ENCODE peak calls at places on chromosome 1, in six cellular contexts. C, I, F, Z, P and E are unnamed samples.

GRCh38 chr1:16260814-16261213 is 23.8 kb upstream of the CPLANE2 start:
- DNase-seq in Z (peak), C (no peak), P (peak), F (peak), I (peak), E (peak)

GRCh38 chr1:909861-910310 is 13.8 kb upstream of the SAMD11 start:
- DNase-seq in I (no peak), C (no peak), P (no peak), Z (no peak), F (no peak), E (no peak)

GRCh38 chr1:10755977-10756521 is 40.4 kb downstream of the CASZ1 start:
- DNase-seq in Z (no peak), I (no peak), F (no peak), C (no peak), P (no peak), E (no peak)

GRCh38 chr1:61334718-61335589 is 252.6 kb downstream of the NFIA start:
- DNase-seq in Z (no peak), I (no peak), P (no peak), F (no peak), C (no peak), E (no peak)

GRCh38 chr1:109319114-109319513 is 12.3 kb upstream of the MYBPHL start:
- DNase-seq in P (no peak), Z (no peak), C (no peak), F (no peak), I (no peak), E (no peak)

GRCh38 chr1:39132505-39133339 is 71.8 kb upstream of the MACF1 start:
- DNase-seq in I (no peak), Z (peak), P (peak), C (no peak), F (peak), E (no peak)

GRCh38 chr1:39898146-39898545 is 3.6 kb downstream of the MYCL start:
- DNase-seq in C (no peak), Z (no peak), F (no peak), P (no peak), I (no peak), E (no peak)

GRCh38 chr1:209564904-209565303 is 18.6 kb upstream of the CAMK1G start:
- DNase-seq in Z (no peak), I (no peak), P (no peak), F (no peak), C (no peak), E (no peak)

GRCh38 chr1:61207416-61207815 is 125.1 kb downstream of the NFIA start:
- DNase-seq in P (no peak), F (no peak), Z (no peak), I (no peak), C (no peak), E (no peak)

GRCh38 chr1:117586747-117587478 is 18.9 kb upstream of the TENT5C start:
- DNase-seq in I (no peak), P (no peak), F (no peak), C (no peak), Z (no peak), E (no peak)
- TF ChIP-seq CTCF in I (no peak), P (no peak), F (no peak), C (no peak), Z (no peak), E (no peak)

DNA sequence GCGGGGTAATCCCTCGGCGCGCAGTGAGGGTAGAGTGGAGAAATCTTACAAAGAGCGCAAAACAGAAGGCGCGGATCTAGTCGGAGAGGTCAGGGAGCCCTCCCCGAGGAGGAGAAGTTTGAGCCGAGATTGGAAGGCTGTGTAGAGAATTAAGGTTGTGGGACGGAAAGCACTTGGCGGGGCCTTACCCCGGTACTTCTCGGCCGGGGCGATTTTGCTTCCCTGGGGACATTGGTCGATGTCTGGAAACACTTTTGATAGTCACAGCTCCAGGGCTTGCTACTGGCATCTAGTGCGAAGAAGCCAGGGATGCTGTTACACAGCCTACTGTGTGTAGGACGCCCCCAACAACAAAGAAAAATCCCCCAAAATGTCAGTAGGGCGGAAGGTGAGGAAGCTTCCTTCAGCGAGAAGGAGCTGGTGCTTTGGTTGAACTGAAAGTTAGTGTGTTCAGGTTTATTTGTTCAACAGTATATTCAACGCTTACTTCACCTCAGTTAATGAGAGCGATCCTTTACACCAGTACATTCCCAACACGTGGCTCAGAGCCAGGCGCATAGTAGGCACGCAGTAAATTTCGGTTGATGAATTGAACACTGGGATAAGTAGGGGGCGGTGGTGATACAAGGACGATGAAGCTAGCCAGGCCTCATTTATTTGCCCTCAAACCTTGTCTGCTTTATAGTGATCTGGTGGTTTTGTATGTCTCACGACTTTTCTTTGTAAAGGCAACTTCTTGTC is 814 bp downstream of the CEP85 start:
- DNase-seq in C (peak), F (no peak), P (peak), I (no peak), Z (peak), E (no peak)
- TF ChIP-seq CTCF in C (no peak), F (no peak), P (no peak), I (peak), Z (peak), E (peak)

GRCh38 chr1:204494281-204495077 is at the start of gene PIK3C2B:
- DNase-seq in I (no peak), F (peak), Z (peak), C (no peak), P (peak), E (no peak)
- TF ChIP-seq CTCF in I (peak), F (peak), Z (peak), C (peak), P (peak), E (peak)

DNA sequence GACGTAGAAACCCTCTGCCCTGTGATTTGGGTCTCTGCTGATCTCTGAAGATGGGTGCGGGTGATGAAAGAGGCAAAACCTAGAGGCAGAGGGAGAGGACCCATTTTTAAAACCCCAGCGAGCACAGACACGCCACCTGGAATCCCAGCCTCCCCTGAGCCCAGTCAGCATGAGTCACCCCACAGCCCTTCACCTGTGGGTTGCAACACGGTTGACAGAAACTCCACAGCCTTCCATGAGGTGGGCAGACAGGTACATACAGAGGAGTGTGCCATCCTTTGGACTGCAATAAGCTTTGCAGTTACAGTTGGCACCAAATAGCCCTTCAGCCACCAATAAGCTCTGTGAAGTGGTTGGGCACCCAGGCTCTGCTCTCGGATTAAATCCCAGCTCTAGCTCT is 2.1 kb upstream of the GRHL3 start:
- DNase-seq in P (no peak), C (no peak), Z (no peak), I (no peak), F (no peak), E (no peak)
- TF ChIP-seq CTCF in P (no peak), C (no peak), Z (no peak), I (no peak), F (no peak), E (no peak)

DNA sequence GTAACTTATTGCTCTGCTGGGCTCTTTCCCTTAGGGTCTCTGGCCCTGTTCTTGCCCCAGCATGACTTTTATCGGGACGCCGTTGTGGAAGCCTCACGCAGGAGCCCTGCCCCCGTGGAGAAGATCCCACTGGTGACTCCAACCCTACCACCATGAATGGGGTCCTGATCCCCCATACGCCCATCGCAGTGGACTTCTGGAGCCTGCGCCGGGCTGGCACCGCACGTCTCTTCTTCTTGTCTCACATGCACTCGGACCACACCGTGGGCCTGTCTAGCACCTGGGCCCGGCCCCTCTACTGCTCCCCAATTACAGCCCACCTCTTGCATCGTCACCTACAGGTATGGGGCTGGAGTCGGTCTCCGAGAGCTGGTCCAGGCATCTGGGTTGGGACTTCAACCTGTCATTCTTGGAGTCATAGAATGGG is 322 bp downstream of the DCLRE1B start:
- DNase-seq in C (no peak), Z (no peak), F (no peak), I (no peak), P (no peak), E (no peak)
- TF ChIP-seq CTCF in C (peak), Z (no peak), F (peak), I (no peak), P (no peak), E (no peak)

DNA sequence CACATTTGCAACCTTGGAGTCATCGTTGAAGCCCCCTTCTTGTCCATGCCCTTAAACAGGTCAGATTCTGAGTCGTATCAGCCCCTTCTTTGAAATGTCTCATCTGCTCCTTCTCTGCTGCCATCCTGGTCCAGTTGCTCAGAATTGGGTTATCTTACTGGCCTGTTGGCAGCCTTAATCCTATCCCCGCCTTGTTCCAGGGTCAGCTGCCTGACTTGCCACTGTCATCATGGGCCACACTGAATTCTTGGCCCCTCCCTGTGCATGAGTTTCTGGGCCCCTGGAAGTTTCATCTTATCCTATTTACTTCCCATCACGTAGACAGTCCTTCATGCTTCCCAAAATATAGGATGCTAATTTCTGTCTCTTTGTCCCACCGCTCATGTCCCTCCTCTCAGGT is 23.7 kb downstream of the IRF2BP2 start:
- DNase-seq in Z (no peak), C (no peak), F (no peak), P (no peak), I (no peak), E (no peak)
- TF ChIP-seq CTCF in Z (no peak), C (no peak), F (no peak), P (no peak), I (no peak), E (no peak)

DNA sequence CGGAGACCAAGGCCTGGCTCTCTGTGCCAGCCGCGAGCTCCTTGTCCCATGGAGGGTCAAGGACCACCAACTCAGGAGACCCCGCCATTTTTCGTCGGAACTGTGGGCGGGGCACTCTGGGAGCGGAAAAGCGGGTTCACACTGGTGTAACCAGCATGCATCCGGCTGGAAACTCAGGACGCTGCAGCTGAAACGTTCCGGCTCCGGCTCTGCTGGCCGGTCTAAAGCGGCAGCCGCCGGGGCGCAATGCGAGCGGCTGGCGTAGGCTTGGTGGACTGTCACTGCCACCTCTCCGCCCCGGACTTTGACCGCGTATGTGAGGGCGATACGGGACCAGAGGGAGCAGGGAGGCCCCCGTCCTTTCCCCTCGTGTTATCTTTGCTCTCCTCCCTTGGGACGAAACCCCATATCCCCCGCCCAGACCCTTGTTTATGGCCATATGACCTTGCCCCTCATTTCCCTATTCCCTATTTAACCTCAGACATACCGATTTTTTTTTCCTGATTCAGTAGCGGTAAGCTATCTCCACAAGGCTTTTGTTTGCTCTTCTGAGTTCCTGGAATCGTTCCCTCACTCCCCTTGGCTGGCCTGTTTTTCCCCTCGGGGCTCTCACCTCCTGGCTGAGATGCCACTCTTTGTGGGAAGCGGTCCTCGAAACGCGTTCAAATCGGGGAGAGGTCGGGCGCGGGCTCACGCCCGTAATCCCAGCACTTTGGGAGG is at the start of the genes NSL1 and TATDN3:
- DNase-seq in I (peak), Z (peak), F (peak), C (peak), P (peak), E (no peak)
- TF ChIP-seq CTCF in I (no peak), Z (no peak), F (no peak), C (no peak), P (no peak), E (no peak)

DNA sequence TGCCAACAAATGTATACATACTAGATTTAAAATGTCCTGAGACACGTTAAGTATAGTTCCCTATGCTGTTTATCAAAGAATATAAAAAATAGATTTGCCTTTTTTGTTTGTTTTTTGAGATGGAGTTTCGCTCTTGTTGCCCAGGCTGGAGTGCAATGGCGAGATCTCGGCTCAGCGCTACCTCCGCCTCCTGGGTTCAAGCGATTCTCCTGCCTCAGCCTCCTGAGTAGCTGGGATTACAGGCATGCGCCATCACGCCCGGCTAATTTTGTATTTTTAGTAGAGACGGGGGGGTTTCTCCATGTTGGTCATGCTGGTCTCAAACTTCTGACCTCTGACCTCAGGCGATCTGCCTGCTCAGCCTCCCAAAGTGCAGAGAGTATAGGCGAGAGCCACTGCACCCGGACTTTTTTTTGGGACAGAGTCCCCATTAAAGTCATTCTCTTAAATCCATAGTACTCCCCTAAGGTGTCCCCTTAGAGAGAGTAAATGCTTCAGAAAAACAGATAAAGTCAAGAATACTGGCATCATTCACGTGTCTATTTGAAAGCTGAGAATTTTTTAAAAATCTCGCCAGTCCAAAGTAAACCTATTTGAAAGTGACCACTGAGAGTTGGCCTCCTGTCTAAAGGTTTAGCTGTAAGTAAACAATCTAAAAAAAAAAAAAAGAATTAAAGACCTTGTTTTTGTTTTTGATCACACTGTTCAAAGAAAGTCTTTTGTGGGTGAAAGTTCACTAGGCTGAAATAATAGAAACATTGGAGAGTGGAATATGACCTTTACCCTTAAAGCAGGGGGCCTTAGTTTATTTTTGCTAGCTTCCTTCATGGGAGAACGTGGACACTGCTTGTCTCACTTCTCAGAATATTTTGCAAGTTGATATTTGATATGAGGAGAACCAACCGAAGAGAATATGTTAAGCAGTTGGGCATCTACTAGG is 48.0 kb upstream of the SLC16A1 start:
- DNase-seq in F (no peak), I (no peak), C (no peak), P (no peak), Z (peak), E (no peak)
- TF ChIP-seq CTCF in F (no peak), I (no peak), C (no peak), P (no peak), Z (no peak), E (no peak)